ENCODE peak calls at places on chromosomes 5 and 9, in ten cellular contexts. K is SHP77, B is NCI-H774, F is endothelial cell, X is tibial artery, H is amniotic stem cell, E is ELR, Q is hypothalamus, N is skeletal muscle cell, C is pancreas. J is an unnamed sample.

GRCh38 chr9:130172858-130173461 is 756 bp downstream of the NCS1 start:
- DNase-seq in K (no peak), B (no peak), F (no peak), X (peak), H (peak), E (peak), Q (no peak), N (no peak), C (peak), J (no peak)

GRCh38 chr5:178241688-178242231 is 9.2 kb upstream of the PHYKPL start:
- DNase-seq in K (no peak), B (no peak), F (no peak), X (no peak), H (no peak), E (no peak), Q (no peak), N (no peak), C (no peak), J (no peak)

GRCh38 chr5:174752121-174752520 is 27.7 kb downstream of the MSX2 start:
- DNase-seq in K (no peak), B (no peak), F (no peak), X (no peak), H (no peak), E (no peak), Q (no peak), N (no peak), C (no peak), J (no peak)

GRCh38 chr5:401216-402034 is 41.6 kb upstream of the EXOC3 start:
- DNase-seq in K (peak), B (no peak), F (no peak), X (peak), H (no peak), E (no peak), Q (no peak), N (no peak), C (no peak), J (no peak)

GRCh38 chr9:12813960-12814876 is 39.4 kb downstream of the LURAP1L start:
- DNase-seq in K (peak), B (peak), F (no peak), X (peak), H (peak), E (peak), Q (no peak), N (peak), C (no peak), J (no peak)

GRCh38 chr9:126788631-126789349 is 16.1 kb upstream of the ZBTB43 start:
- DNase-seq in K (no peak), B (no peak), F (no peak), X (no peak), H (no peak), E (peak), Q (no peak), N (peak), C (no peak), J (no peak)

GRCh38 chr9:123923377-123923776 is 6.5 kb downstream of the DENND1A start:
- DNase-seq in K (no peak), B (no peak), F (no peak), X (no peak), H (no peak), E (no peak), Q (no peak), N (no peak), C (no peak), J (no peak)

GRCh38 chr9:3676766-3677165 is 151.0 kb upstream of the RFX3 start:
- DNase-seq in K (no peak), B (peak), F (no peak), X (no peak), H (no peak), E (no peak), Q (no peak), N (no peak), C (no peak), J (no peak)

GRCh38 chr5:137954131-137954879 is 65.0 kb downstream of the PKD2L2 start:
- DNase-seq in K (no peak), B (no peak), F (no peak), X (no peak), H (peak), E (peak), Q (no peak), N (peak), C (no peak), J (no peak)

GRCh38 chr9:136103651-136104487 is 8.8 kb upstream of the NACC2 start:
- DNase-seq in K (peak), B (peak), F (no peak), X (no peak), H (no peak), E (no peak), Q (no peak), N (no peak), C (no peak), J (no peak)

GRCh38 chr9:93488239-93488638 is 34.9 kb upstream of the FAM120AOS start:
- DNase-seq in K (no peak), B (no peak), F (no peak), X (no peak), H (no peak), E (no peak), Q (no peak), N (no peak), C (no peak), J (no peak)

GRCh38 chr5:116778015-116778414 is 203.4 kb upstream of the SEMA6A start:
- DNase-seq in K (no peak), B (no peak), F (peak), X (no peak), H (no peak), E (no peak), Q (no peak), N (no peak), C (no peak), J (no peak)

GRCh38 chr9:113712053-113712452 is 164.1 kb upstream of the ZNF618 start:
- DNase-seq in K (no peak), B (no peak), F (no peak), X (no peak), H (no peak), E (peak), Q (no peak), N (no peak), C (no peak), J (no peak)

GRCh38 chr9:30504502-30504905 is 1879.9 kb upstream of the ACO1 start:
- DNase-seq in K (no peak), B (no peak), F (no peak), X (no peak), H (no peak), E (no peak), Q (no peak), N (no peak), C (no peak), J (no peak)

GRCh38 chr5:137575847-137576246 is 76.7 kb upstream of the SPOCK1 start:
- DNase-seq in K (no peak), B (no peak), F (no peak), X (no peak), H (no peak), E (peak), Q (no peak), N (peak), C (no peak), J (no peak)

J was measured in breast epithelium.